ENCODE peak calls at places on chromosomes 12 and 14, in six cellular contexts. O is ovary, T is coronary artery, P is tibial artery, V is esophagus squamous epithelium, B is left ventricle myocardium inferior. L is an unnamed sample.

GRCh38 chr14:22837059-22837749 is 819 bp downstream of the MMP14 start:
- DNase-seq in O (peak), T (peak), P (peak), V (no peak), B (peak), L (no peak)

GRCh38 chr12:124558298-124558697 is 9.1 kb downstream of the NCOR2 start:
- DNase-seq in O (no peak), T (no peak), P (no peak), V (no peak), B (no peak), L (no peak)

GRCh38 chr14:55398679-55399078 is 13.0 kb downstream of the ATG14 start:
- DNase-seq in O (peak), T (no peak), P (peak), V (no peak), B (no peak), L (no peak)

GRCh38 chr12:111777345-111778045 is 10.8 kb downstream of the ALDH2 start:
- DNase-seq in O (no peak), T (no peak), P (peak), V (no peak), B (no peak), L (no peak)

GRCh38 chr12:1750300-1750699 is 59.4 kb downstream of the ADIPOR2 start:
- DNase-seq in O (no peak), T (no peak), P (no peak), V (no peak), B (no peak), L (no peak)

GRCh38 chr12:57590892-57591566 is at the start of gene PIP4K2C:
- DNase-seq in O (peak), T (peak), P (peak), V (no peak), B (peak), L (peak)

GRCh38 chr12:95300286-95300685 is 82.7 kb downstream of the VEZT start:
- DNase-seq in O (no peak), T (no peak), P (no peak), V (no peak), B (no peak), L (no peak)

GRCh38 chr12:84811291-84811690 is 101.3 kb downstream of the SLC6A15 start:
- DNase-seq in O (no peak), T (no peak), P (no peak), V (no peak), B (no peak), L (no peak)

GRCh38 chr14:50425816-50426215 is 29.1 kb upstream of the CDKL1 start:
- DNase-seq in O (no peak), T (no peak), P (no peak), V (no peak), B (no peak), L (no peak)

GRCh38 chr14:21723431-21724045 is 49.9 kb upstream of the OR4E1 start:
- DNase-seq in O (no peak), T (no peak), P (no peak), V (no peak), B (no peak), L (peak)

GRCh38 chr12:80321653-80322052 is 122.4 kb upstream of the PTPRQ start:
- DNase-seq in O (no peak), T (no peak), P (no peak), V (no peak), B (no peak), L (no peak)

GRCh38 chr12:3294481-3294911 is 196.5 kb upstream of the PRMT8 start:
- DNase-seq in O (no peak), T (no peak), P (no peak), V (no peak), B (no peak), L (no peak)
- H3K27ac ChIP-seq in O (no peak), T (no peak), P (no peak), V (no peak), B (peak), L (no peak)

GRCh38 chr14:76918176-76918750 is 92.1 kb downstream of the LRRC74A start:
- DNase-seq in O (peak), T (peak), P (peak), V (no peak), B (peak), L (no peak)
- TF ChIP-seq CTCF in O (no peak), T (no peak), P (no peak), V (no peak), B (no peak), L (no peak)

GRCh38 chr14:39912192-39913100 is 480.2 kb upstream of the FBXO33 start:
- DNase-seq in O (no peak), T (no peak), P (no peak), V (no peak), B (no peak), L (no peak)
- H3K27ac ChIP-seq in O (no peak), T (no peak), P (no peak), V (no peak), B (no peak), L (no peak)

DNA sequence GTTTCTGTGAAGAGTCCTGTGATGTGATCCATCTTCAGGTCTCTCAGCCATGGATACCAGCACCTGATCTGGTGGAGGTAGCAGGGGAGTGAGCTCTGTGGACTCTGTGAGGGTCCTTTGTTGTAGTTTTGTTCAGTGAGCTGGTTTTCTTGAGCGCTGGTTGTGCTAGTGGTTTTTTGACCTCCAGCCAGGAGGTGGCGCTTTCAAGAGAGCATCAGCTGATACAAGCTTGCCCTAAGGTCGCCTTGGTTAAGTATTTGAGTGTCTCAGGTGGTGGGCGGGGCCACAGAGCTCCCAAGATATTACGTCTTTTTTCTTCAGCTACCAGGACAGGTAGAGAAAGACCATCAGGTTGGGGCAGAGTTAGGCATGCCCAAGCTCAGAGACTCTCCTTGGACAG is 139.7 kb downstream of the TTLL5 start:
- DNase-seq in O (no peak), T (no peak), P (no peak), V (no peak), B (no peak), L (no peak)
- TF ChIP-seq CTCF in O (no peak), T (no peak), P (no peak), V (no peak), B (no peak), L (peak)

DNA sequence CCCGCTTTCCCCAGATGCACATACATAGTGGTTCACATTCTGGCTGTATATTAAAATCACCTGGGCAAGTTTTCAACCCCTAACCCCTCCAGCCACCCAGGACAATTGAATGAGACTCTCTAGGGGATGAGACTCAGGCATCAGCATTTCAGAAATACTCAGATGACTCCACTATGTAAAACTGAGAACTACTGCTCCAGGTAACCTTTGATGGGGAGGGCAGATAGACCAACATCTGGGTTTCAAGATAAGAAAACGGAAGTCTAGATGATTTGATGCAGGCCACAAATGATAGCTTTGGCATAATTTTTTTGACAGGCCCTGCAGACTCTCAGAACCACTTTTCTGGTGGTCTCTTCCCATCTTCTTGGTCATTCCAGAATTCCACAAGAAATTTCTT is 341.1 kb downstream of the EMP1 start:
- DNase-seq in O (no peak), T (no peak), P (no peak), V (no peak), B (no peak), L (peak)
- H3K27ac ChIP-seq in O (no peak), T (no peak), P (no peak), V (no peak), B (no peak), L (no peak)

DNA sequence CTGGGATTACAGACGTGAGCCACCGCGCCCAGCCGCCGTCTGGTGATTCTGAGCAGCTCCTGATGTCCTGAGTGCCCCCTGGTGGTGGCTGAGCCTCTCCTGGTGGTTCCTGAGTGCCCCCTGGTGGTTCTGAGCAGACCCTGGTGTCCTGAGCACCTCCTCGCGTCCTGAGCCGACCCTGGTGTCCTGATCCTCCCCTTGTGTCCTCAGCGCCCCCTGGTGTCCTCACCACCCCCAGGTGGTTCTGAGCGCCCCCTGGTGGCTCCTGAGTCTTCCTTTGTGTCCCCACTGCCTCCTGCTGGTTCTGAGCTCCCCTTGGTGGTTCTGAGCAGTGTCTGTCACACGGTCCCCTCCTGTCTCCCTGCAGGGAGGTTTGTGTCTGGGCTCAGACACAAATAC is 1304.9 kb downstream of the TMEM121 start:
- DNase-seq in O (no peak), T (no peak), P (no peak), V (no peak), B (no peak), L (peak)
- TF ChIP-seq CTCF in O (no peak), T (no peak), P (no peak), V (peak), B (no peak), L (peak)

DNA sequence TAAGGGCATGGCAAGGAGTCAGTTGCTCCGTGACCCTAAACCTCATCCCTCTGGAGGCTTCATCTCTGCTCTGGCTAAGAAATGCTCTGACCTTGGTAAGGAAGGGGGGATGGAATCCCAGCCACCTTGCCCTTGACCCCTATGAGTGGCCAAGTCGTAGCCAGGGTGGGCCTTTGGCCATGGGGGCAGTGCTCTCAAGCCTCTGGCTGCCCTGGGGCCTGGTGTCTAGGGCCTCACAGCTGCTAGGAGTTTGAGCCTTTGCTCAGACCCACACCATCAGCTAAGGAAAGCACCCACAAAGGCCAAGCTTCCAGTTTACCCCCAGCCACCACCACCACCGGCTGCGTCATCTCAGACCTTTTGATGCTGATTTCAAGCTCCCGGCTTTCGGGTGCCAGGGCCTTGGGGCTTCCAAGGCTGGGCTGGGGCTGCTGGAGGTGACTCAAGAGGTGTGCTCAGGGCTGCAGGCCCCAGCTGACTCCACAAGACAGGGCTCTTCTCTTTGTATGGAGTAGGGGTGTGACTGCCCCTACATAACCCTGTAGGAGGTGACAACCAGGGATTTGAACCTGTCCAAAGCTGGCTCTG is 3.7 kb downstream of the ASB2 start:
- DNase-seq in O (no peak), T (no peak), P (no peak), V (no peak), B (no peak), L (no peak)
- H3K27ac ChIP-seq in O (no peak), T (peak), P (peak), V (peak), B (peak), L (no peak)

GRCh38 chr12:106044773-106045172 is 94.0 kb downstream of the NUAK1 start:
- DNase-seq in O (no peak), T (no peak), P (no peak), V (no peak), B (no peak), L (no peak)
- TF ChIP-seq CTCF in O (no peak), T (no peak), P (no peak), V (no peak), B (no peak), L (no peak)

DNA sequence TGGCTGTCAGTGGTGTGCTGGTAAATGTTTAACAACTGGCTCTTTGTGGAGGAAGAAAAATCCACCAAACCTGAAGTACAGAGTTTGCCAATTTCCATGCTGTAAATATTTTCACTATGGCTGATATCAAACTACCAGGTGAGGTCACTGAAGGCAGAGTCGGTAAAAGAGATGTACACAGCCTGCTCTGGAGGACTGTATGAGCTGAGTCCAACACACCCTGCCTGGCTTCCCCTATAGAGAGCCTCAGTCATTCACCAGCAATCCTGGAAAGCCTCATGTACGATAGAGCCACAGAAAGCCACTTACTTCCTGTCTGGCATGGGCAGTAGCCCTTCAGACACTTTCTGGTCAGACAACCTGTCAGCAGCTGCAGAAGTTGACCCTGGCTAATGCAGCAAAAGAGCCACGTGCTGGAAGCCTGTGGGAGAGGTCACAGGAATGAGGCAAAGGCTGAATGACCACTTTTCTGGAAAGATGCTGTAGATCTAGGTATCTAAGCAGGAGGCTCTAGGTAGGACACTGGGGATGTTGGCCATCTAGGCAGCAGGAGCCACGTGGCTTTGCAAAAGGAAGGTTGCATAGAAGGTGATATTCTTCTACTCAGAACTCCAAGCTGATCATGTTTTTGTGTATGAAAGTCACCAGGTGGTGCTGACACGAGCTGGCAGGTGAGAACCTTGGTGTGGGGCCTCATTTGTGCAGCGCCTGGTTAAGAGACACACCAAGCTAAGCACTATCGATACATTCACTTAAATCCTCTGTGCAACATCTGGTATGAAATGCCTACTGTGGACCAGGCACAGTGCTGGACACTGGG is 553.9 kb downstream of the VRK1 start:
- DNase-seq in O (no peak), T (no peak), P (no peak), V (no peak), B (no peak), L (peak)
- H3K27ac ChIP-seq in O (no peak), T (no peak), P (no peak), V (no peak), B (no peak), L (no peak)

GRCh38 chr14:41280745-41281144 is 325.9 kb upstream of the LRFN5 start:
- DNase-seq in O (no peak), T (no peak), P (no peak), V (no peak), B (no peak), L (no peak)
- TF ChIP-seq CTCF in O (no peak), T (no peak), P (no peak), V (no peak), B (no peak), L (no peak)

L was measured in MM.1S.